ENCODE peak calls at places on chromosomes 2 and 18, in five cellular contexts. Y is tibial artery, S is left lung, Z is IMR-90, J is heart left ventricle. B is an unnamed sample. For H3K36me3 and H3K4me1, the result is how much of the 10 kb centered on the place peaks cover.

GRCh38 chr2:224160917-224161316 is 121.8 kb upstream of the SERPINE2 start:
- DNase-seq in Y (no peak), S (no peak), Z (peak), J (peak), B (peak)

GRCh38 chr18:31677592-31677991 is 6.8 kb downstream of the B4GALT6 start:
- DNase-seq in Y (no peak), S (no peak), Z (no peak), J (no peak), B (no peak)

GRCh38 chr2:160033732-160034392 is 28.6 kb downstream of the PLA2R1 start:
- DNase-seq in Y (no peak), S (no peak), Z (peak), J (no peak), B (no peak)

GRCh38 chr18:67520276-67521035 is 3.9 kb upstream of the DSEL start:
- DNase-seq in Y (peak), S (no peak), Z (peak), J (no peak), B (no peak)

GRCh38 chr18:48902856-48903601 is 47.7 kb downstream of the SMAD7 start:
- DNase-seq in Y (peak), S (no peak), Z (peak), J (peak), B (no peak)

GRCh38 chr18:13888317-13888716 is 27.0 kb downstream of the MC2R start:
- DNase-seq in Y (no peak), S (no peak), Z (no peak), J (no peak), B (no peak)

GRCh38 chr2:213021971-213022899 is 129.2 kb downstream of the IKZF2 start:
- DNase-seq in Y (no peak), S (no peak), Z (peak), J (no peak), B (no peak)

GRCh38 chr2:166314022-166314759 is 61.6 kb downstream of the SCN9A start:
- DNase-seq in Y (no peak), S (no peak), Z (peak), J (no peak), B (no peak)

GRCh38 chr2:42622943-42623676 is 54.7 kb downstream of the MTA3 start:
- DNase-seq in Y (no peak), S (no peak), Z (no peak), J (no peak), B (no peak)

GRCh38 chr2:204544961-204545860 is at the start of gene PARD3B:
- DNase-seq in Y (peak), S (peak), Z (peak), J (peak), B (peak)

GRCh38 chr2:11310212-11310611 is 34.2 kb downstream of the ROCK2 start:
- DNase-seq in Y (no peak), S (no peak), Z (no peak), J (no peak), B (no peak)

GRCh38 chr2:175889557-175890355 is 112.3 kb downstream of the LNPK start:
- DNase-seq in Y (no peak), S (no peak), Z (no peak), J (no peak), B (no peak)

GRCh38 chr2:239057533-239057932 is 209.6 kb downstream of the TWIST2 start:
- DNase-seq in Y (no peak), S (no peak), Z (no peak), J (no peak), B (no peak)

GRCh38 chr18:46829947-46830346 is 73.1 kb upstream of the ST8SIA5 start:
- DNase-seq in Y (no peak), S (no peak), Z (no peak), J (no peak), B (no peak)
- H3K36me3 ChIP-seq in Y (under half), S (under half), Z (under half), J (under half), B (under half)

DNA sequence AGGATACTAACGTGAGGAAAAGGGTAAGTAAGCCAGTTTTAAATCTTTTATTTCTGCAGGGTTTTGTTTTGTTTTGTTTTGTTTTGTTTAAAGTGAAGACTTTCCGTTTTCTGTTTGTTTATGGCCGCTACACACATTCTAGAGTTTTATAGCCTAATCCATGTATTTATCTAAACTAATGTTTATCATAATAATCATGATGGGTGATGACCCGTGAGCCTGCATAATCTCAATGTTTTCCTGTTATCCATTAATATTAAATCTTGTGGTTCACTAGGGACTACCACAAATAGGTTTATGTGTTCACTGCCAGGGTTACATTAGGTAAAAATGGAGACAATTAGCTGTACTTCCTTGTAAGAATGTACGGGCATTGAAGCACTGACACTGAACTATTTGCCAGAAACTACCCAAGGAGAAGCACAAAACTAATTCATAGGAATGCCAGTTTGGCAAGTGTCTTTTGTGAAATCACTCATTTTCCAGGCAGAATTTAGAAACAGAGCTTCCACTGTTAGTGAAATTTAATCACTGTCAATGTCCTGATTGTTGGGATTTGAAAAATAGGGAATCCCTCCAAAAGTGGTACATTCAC is 574.8 kb downstream of the LRP1B start:
- DNase-seq in Y (no peak), S (no peak), Z (no peak), J (no peak), B (no peak)
- H3K4me1 ChIP-seq in Y (under half), S (under half), Z (under half), J (under half), B (under half)

GRCh38 chr2:88591684-88592083 is 35.6 kb downstream of the EIF2AK3 start:
- DNase-seq in Y (no peak), S (no peak), Z (no peak), J (no peak), B (no peak)
- H3K27ac ChIP-seq in Y (no peak), S (no peak), Z (no peak), J (peak), B (no peak)

DNA sequence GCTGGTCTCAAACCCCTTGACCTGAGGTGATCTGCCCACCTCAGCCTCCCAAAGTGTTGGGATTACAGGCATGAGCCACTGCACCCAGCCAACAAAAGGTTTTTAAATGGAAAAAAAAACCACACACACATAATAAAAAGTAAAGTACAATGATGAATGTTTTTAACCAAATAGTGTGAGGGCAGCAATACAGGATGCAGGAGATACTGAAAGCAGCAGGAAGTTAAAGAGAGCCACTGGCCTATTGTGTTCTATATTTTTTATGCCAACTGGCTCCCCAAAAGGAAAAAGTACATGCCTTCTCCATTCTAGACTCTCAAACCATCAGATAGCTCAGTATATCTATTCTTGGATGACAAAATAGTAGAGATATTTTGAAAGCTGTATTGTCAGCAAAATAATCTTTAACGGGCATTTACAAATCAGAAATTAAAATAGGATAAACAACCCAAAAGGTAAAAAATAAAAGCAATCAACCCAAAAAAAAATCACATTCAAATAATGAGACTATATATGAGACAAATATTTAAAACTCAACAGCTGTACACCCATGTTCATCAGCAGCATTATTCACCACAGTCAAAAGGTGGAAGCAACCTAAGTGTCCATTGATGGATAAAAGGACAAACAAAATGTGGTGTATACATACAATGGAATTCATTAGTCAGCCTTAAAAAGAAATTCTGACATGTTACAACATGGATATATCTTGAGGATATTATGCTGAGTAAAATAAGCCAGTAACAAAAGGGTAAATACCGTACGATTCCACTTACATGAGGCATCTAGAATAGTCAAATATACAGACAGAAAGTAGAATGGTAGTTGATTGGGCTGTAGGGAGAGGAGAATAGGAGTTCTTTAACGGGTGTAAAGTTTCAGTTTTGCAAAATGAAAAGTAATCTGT is 26.2 kb downstream of the GPATCH11 start:
- DNase-seq in Y (no peak), S (no peak), Z (peak), J (no peak), B (no peak)
- H3K36me3 ChIP-seq in Y (half or more), S (under half), Z (under half), J (half or more), B (under half)

GRCh38 chr2:31813016-31813415 is 197.8 kb downstream of the MEMO1 start:
- DNase-seq in Y (no peak), S (no peak), Z (no peak), J (no peak), B (no peak)

GRCh38 chr2:31812051-31812798 is 198.6 kb downstream of the MEMO1 start:
- DNase-seq in Y (no peak), S (no peak), Z (peak), J (no peak), B (peak)

GRCh38 chr2:31805688-31806087 is 205.1 kb downstream of the MEMO1 start:
- DNase-seq in Y (no peak), S (no peak), Z (no peak), J (no peak), B (no peak)

GRCh38 chr2:31810200-31810917 is 200.4 kb downstream of the MEMO1 start:
- DNase-seq in Y (no peak), S (no peak), Z (no peak), J (no peak), B (no peak)
- H3K4me1 ChIP-seq in Y (under half), S (under half), Z (under half), J (under half), B (under half)

DNA sequence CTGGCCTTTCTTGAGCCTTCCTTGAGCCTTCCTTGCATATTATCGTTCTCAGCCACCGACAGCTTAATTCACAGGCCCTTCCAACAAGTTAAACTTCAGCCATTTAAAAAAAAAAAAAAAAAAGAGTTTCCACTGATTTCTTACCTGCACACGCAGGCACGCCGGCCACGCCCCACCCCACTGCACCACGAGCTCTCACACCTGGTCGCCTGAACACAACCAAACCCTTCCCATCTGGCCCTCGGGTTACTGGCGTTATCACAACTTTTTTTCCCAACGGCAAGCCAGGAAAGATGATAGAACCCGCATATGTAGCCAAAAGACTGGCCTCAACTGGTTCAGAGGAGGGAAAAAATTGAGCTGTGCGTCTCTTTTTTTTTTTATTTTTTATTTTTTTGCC is 23.2 kb downstream of the BCL11A start:
- DNase-seq in Y (no peak), S (peak), Z (no peak), J (no peak), B (no peak)
- H3K27ac ChIP-seq in Y (no peak), S (no peak), Z (no peak), J (peak), B (peak)

DNA sequence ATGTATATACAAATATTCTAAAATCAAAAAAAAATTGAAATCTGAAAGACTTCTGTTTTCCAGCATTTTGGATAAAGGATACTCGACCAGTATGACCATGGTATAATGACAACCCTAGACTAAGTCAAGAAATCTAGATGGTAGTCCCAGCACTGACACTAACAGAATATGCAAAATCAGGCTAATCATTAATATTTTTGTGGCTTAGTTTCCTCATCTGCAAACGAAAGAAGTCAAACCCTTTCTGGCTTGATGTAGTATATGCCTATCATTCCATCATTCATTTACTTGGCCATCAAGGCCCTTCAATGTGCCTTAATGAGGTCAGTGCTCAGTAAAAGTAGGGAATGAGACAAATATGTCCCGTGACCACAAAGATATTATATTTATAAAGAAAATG is 83.5 kb downstream of the NCKAP5 start:
- DNase-seq in Y (no peak), S (no peak), Z (no peak), J (no peak), B (no peak)
- H3K36me3 ChIP-seq in Y (under half), S (under half), Z (under half), J (under half), B (under half)

GRCh38 chr2:237717366-237718276 is 81.0 kb upstream of the RBM44 start:
- DNase-seq in Y (no peak), S (no peak), Z (no peak), J (no peak), B (peak)
- H3K4me1 ChIP-seq in Y (half or more), S (half or more), Z (under half), J (half or more), B (under half)

DNA sequence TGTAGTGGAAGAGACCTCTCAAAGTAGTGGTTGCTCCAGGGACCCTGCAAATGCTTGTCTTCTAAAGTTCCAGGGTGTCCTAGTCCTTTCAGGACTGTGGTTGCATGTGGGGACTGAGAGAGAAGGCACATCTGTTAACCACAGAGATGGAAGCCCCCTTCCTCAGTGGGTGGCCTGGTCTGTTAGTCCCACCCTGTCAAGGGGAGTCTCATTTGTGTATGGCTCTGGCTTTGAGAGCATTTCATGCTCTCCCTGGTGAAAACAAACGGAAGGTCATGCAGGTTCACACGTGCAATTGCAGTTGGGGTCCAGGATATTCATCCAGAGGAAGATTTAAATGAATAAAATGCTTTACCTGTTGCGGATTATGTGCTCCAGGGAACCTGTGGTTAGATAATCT is 219.6 kb downstream of the PRKCE start:
- DNase-seq in Y (no peak), S (no peak), Z (no peak), J (no peak), B (no peak)
- H3K27ac ChIP-seq in Y (no peak), S (no peak), Z (no peak), J (no peak), B (no peak)

B was measured in right lobe of liver.